ENCODE peak calls at places on chromosomes 2 and 18, in seven cellular contexts. L is SK-N-SH, G is HFF-Myc, Y is fibroblast of mammary gland, E is NB4, O is choroid plexus epithelial cell, N is HCT116. Q is an unnamed sample.

GRCh38 chr2:180130403-180130802 is 123.3 kb upstream of the CWC22 start:
- DNase-seq in L (no peak), N (no peak), E (no peak), O (no peak), Y (peak; percentile 72), G (no peak), Q (no peak)

GRCh38 chr18:59881728-59882685 is 17.8 kb upstream of the PMAIP1 start:
- DNase-seq in E (peak; percentile 62), Y (peak; percentile 43), G (no peak), O (peak; percentile 82), L (no peak), N (no peak), Q (peak; percentile 57)

GRCh38 chr2:39228413-39229209 is 15.2 kb downstream of the CDKL4 start:
- DNase-seq in G (no peak), O (peak; percentile 14), Y (no peak), E (peak; percentile 30), N (no peak), L (no peak), Q (peak; percentile 40)

GRCh38 chr18:57221084-57221483 is 74.2 kb downstream of the BOD1L2 start:
- DNase-seq in L (no peak), G (no peak), O (no peak), E (no peak), N (no peak), Y (no peak), Q (no peak)

GRCh38 chr2:42127425-42128424 is 41.4 kb upstream of the EML4 start:
- DNase-seq in L (no peak), Y (no peak), E (peak; percentile 12), G (no peak), O (no peak), N (no peak), Q (peak; percentile 90)

GRCh38 chr2:240129731-240130392 is 6.2 kb downstream of the COPS9 start:
- DNase-seq in L (no peak), E (no peak), N (no peak), O (no peak), G (no peak), Y (no peak), Q (no peak)

GRCh38 chr18:60024857-60025256 is 125.1 kb downstream of the PMAIP1 start:
- DNase-seq in Y (peak; percentile 10), G (no peak), O (peak; percentile 23), L (no peak), E (no peak), N (no peak), Q (no peak)

GRCh38 chr2:216849987-216850386 is 9.9 kb downstream of the TNP1 start:
- DNase-seq in N (no peak), G (no peak), O (no peak), E (no peak), L (no peak), Y (peak; percentile 13), Q (no peak)

GRCh38 chr2:37800176-37800835 is 124.8 kb upstream of the RMDN2 start:
- DNase-seq in N (no peak), G (no peak), L (no peak), Y (no peak), E (no peak), O (no peak), Q (no peak)

GRCh38 chr2:176537932-176538331 is 268.7 kb downstream of the MTX2 start:
- DNase-seq in N (no peak), O (no peak), G (no peak), L (peak; percentile 34), Y (no peak), E (no peak), Q (no peak)

GRCh38 chr2:189552334-189552990 is 28.1 kb downstream of the SLC40A1 start:
- DNase-seq in Y (no peak), O (peak; percentile 84), G (no peak), L (no peak), E (no peak), N (no peak), Q (no peak)

GRCh38 chr2:85324639-85325465 is 2.9 kb downstream of the TGOLN2 start:
- DNase-seq in O (peak; percentile 49), E (peak; percentile 60), Y (peak; percentile 49), L (no peak), N (no peak), G (no peak), Q (no peak)

GRCh38 chr2:172623249-172623965 is 67.5 kb downstream of the PDK1 start:
- DNase-seq in L (no peak), O (peak; percentile 91), G (no peak), N (no peak), Y (peak; percentile 89), E (no peak), Q (no peak)

GRCh38 chr2:144596074-144596871 is 76.4 kb upstream of the ZEB2 start:
- DNase-seq in N (no peak), L (peak; percentile 12), Y (peak; percentile 17), E (peak; percentile 71), O (peak; percentile 71), G (no peak), Q (peak; percentile 50)
- H3K4me3 ChIP-seq in N (no peak overlapping the region), L (no peak overlapping the region), Y (no peak overlapping the region), E (no peak overlapping the region), O (no peak overlapping the region), G (no peak overlapping the region), Q (no peak overlapping the region)

GRCh38 chr2:23506460-23507266 is 121.7 kb downstream of the KLHL29 start:
- DNase-seq in O (peak; percentile 37), G (no peak), L (no peak), N (no peak), Y (no peak), E (peak; percentile 86), Q (no peak)

GRCh38 chr2:23504591-23504990 is 119.6 kb downstream of the KLHL29 start:
- DNase-seq in N (no peak), O (no peak), G (no peak), E (no peak), L (no peak), Y (no peak), Q (no peak)

GRCh38 chr2:23503682-23504081 is 118.7 kb downstream of the KLHL29 start:
- DNase-seq in L (no peak), E (no peak), N (no peak), O (no peak), Y (no peak), G (no peak), Q (no peak)

GRCh38 chr2:23505984-23506380 is 121.0 kb downstream of the KLHL29 start:
- DNase-seq in O (no peak), E (peak; percentile 20), L (no peak), G (no peak), N (no peak), Y (peak; percentile 59), Q (no peak)

GRCh38 chr2:23505218-23505983 is 120.4 kb downstream of the KLHL29 start:
- DNase-seq in O (no peak), N (no peak), Y (no peak), G (no peak), E (no peak), L (no peak), Q (no peak)
- TF ChIP-seq CTCF in O (no peak), N (peak; percentile 34), Y (peak; percentile 4), G (no peak), E (peak; percentile 27), L (peak; percentile 18), Q (no peak)

DNA sequence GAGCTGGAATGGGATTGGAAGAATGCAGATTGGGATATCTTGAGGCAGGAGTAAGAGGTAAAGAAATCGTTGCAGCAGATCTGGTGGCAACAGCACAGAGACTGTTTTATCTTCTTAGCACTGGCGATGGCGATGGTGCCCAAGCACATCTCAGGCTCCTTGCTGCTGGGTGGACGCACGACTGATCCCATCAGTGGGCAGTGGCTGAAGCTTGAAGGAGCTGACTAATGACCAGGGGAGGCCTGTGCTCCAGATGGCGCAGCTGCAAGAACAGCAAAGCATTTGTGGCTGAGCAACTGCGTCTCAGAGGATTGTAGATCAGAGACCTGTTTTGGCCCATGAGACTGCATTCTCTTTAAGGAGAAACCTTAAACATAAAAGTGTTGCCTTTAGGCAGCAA is 54.6 kb downstream of the GALR1 start:
- DNase-seq in L (no peak), G (no peak), N (no peak), E (no peak), Y (no peak), O (no peak), Q (no peak)
- H3K4me3 ChIP-seq in L (no peak overlapping the region), G (no peak overlapping the region), N (no peak overlapping the region), E (no peak overlapping the region), Y (no peak overlapping the region), O (no peak overlapping the region), Q (no peak overlapping the region)

DNA sequence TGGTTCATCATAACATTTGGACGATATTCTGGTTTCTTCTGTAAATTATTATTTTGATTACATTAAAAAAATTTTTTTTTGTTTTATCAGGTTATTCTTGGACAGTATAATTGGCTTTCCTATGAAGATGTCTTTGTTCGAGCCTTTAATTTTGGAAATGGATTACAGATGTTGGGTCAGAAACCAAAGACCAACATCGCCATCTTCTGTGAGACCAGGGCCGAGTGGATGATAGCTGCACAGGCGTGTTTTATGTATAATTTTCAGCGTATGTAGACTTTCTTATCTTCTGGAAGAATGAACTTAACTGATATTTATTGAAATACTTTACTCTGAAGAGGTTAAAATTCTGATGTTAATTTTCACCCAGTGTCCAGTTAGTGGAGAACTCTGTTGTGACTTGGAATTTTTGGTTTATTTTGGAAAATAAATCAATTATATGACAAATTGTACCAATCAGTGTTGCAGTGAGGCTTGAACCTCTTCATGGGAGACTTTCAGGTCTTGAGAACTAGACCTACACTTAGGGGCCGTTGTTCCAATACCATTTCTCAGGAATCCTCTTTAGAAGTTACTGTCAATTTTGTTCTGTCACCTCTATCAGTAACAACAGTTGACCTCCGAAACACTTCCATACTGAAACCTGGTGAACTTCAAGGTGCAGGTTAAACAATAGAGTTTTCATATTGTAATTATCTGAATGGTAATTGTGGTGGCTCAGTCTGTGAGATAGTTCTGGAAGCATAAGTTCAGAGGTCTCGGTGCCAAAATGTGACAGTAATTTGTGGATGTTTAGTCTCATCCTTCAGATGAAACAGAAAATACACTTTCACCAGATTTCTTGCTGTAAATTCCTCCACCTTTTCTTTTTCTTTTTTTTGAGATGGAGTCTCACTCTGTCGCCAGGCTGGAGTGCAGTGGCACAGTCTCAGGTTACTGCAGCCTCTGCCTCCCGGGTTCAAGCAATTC is 55.7 kb downstream of the ACSL3 start:
- DNase-seq in O (peak; percentile 33), N (no peak), L (no peak), E (no peak), Y (no peak), G (no peak), Q (no peak)
- TF ChIP-seq CTCF in O (peak; percentile 39), N (no peak), L (no peak), E (no peak), Y (no peak), G (no peak), Q (no peak)

GRCh38 chr2:16666453-16666801 is 793 bp upstream of the CYRIA start:
- DNase-seq in E (peak; percentile 79), Y (peak; percentile 89), G (no peak), O (peak; percentile 87), N (no peak), L (no peak), Q (peak; percentile 38)
- H3K4me3 ChIP-seq in E (peak overlapping the region; percentile 58), Y (no peak overlapping the region), G (no peak overlapping the region), O (peak overlapping the region; percentile 71), N (peak overlapping the region; percentile 33), L (no peak overlapping the region), Q (peak overlapping the region; percentile 54)

GRCh38 chr18:7566587-7567486 is at the start of gene PTPRM:
- DNase-seq in E (peak; percentile 62), O (peak; percentile 83), Y (peak; percentile 71), G (no peak), L (peak; percentile 92), N (peak; percentile 1), Q (peak; percentile 46)
- TF ChIP-seq CTCF in E (no peak), O (peak; percentile 27), Y (no peak), G (no peak), L (no peak), N (no peak), Q (peak; percentile 21)

GRCh38 chr2:178111743-178112142 is 494 bp upstream of the RBM45 start:
- DNase-seq in N (no peak), G (no peak), Y (no peak), L (no peak), E (no peak), O (no peak), Q (no peak)
- H3K4me3 ChIP-seq in N (peak overlapping the region; percentile 97), G (no peak overlapping the region), Y (no peak overlapping the region), L (no peak overlapping the region), E (peak overlapping the region; percentile 83), O (no peak overlapping the region), Q (no peak overlapping the region)